ENCODE peak calls at places on chromosomes 5 and 9, in five cellular contexts. T is activated naive CD8-positive, alpha-beta T cell treated with anti-CD3 and anti-CD28 coated beads, Interleukin-2, amount 50 U/mL, for 24 hours; C is EL; H is adipocyte; F is GM19239. U is an unnamed sample.

GRCh38 chr5:180135967-180136641 is 64.5 kb upstream of the RNF130 start:
- DNase-seq in C (no peak), F (no peak), H (no peak), T (no peak), U (no peak)

GRCh38 chr5:176895829-176896228 is 3.3 kb downstream of the HK3 start:
- DNase-seq in F (no peak), C (no peak), H (no peak), T (no peak), U (no peak)

GRCh38 chr5:139262414-139263139 is 31.0 kb upstream of the MATR3 start:
- DNase-seq in F (peak), H (peak), T (peak), C (peak), U (peak)

GRCh38 chr9:96408409-96409280 is 9.5 kb downstream of the ZNF367 start:
- DNase-seq in H (no peak), T (no peak), F (no peak), C (no peak), U (no peak)

GRCh38 chr5:140801494-140801841 is 611 bp downstream of the PCDHA3 start:
- DNase-seq in H (no peak), C (peak), T (no peak), F (no peak), U (no peak)

GRCh38 chr9:124501771-124502320 is 5.4 kb downstream of the NR5A1 start:
- DNase-seq in F (no peak), T (no peak), C (no peak), H (no peak), U (no peak)

GRCh38 chr9:135103931-135104639 is 16.6 kb downstream of the OLFM1 start:
- DNase-seq in F (no peak), T (no peak), H (no peak), C (no peak), U (no peak)

GRCh38 chr5:2889946-2890475 is 138.5 kb upstream of the IRX2 start:
- DNase-seq in F (no peak), T (no peak), H (no peak), C (no peak), U (no peak)

GRCh38 chr5:1032551-1033027 is 24.0 kb downstream of the NKD2 start:
- DNase-seq in T (no peak), C (no peak), F (no peak), H (no peak), U (no peak)